ENCODE peak calls at places on chromosomes 2 and 18, in eight cellular contexts. Q, U, N, G, R, P, O and T are unnamed samples.

GRCh38 chr2:38739524-38739923 is 11.6 kb downstream of the SRSF7 start:
- DNase-seq in Q (no peak), U (no peak), N (no peak), G (no peak), R (no peak), P (no peak), O (no peak), T (no peak)

GRCh38 chr2:101063352-101063751 is 61.3 kb downstream of the RPL31 start:
- DNase-seq in Q (no peak), U (no peak), N (no peak), G (peak; percentile 61), R (no peak), P (no peak), O (no peak), T (no peak)

GRCh38 chr2:152924722-152925121 is 206.3 kb downstream of the ARL6IP6 start:
- DNase-seq in Q (peak; percentile 54), U (no peak), N (no peak), G (peak; percentile 1), R (no peak), P (no peak), O (no peak), T (no peak)

GRCh38 chr2:46439582-46439981 is 39.8 kb upstream of the TMEM247 start:
- DNase-seq in Q (no peak), U (no peak), N (no peak), G (no peak), R (no peak), P (no peak), O (no peak), T (no peak)

GRCh38 chr2:162734287-162734686 is 104.3 kb downstream of the KCNH7 start:
- DNase-seq in Q (no peak), U (no peak), N (no peak), G (no peak), R (no peak), P (no peak), O (no peak), T (no peak)

GRCh38 chr2:216971632-216972031 is 111.8 kb upstream of the TNP1 start:
- DNase-seq in Q (no peak), U (no peak), N (no peak), G (no peak), R (no peak), P (no peak), O (no peak), T (no peak)

GRCh38 chr18:36446059-36446458 is 148.5 kb downstream of the FHOD3 start:
- DNase-seq in Q (no peak), U (no peak), N (peak; percentile 33), G (peak; percentile 29), R (peak; percentile 77), P (no peak), O (no peak), T (no peak)

GRCh38 chr2:120733238-120733942 is 2.3 kb upstream of the GLI2 start:
- DNase-seq in Q (no peak), U (no peak), N (peak; percentile 33), G (no peak), R (no peak), P (no peak), O (no peak), T (no peak)

GRCh38 chr2:107986278-107987217 is at the start of gene SLC5A7:
- DNase-seq in Q (no peak), U (no peak), N (no peak), G (no peak), R (peak; percentile 18), P (no peak), O (no peak), T (no peak)

GRCh38 chr2:114426111-114426510 is 16.3 kb upstream of the DPP10 start:
- DNase-seq in Q (no peak), U (no peak), N (no peak), G (no peak), R (no peak), P (peak; percentile 26), O (no peak), T (no peak)

GRCh38 chr2:64417624-64418023 is 36.3 kb upstream of the LGALSL start:
- DNase-seq in Q (no peak), U (no peak), N (no peak), G (no peak), R (no peak), P (no peak), O (no peak), T (no peak)

GRCh38 chr2:110678457-110679336 is 834 bp upstream of the BUB1 start:
- DNase-seq in Q (peak; percentile 50), U (no peak), N (peak; percentile 17), G (peak; percentile 27), R (peak; percentile 30), P (no peak), O (no peak), T (no peak)

GRCh38 chr2:138395565-138396306 is 105.8 kb upstream of the SPOPL start:
- DNase-seq in Q (no peak), U (no peak), N (peak; percentile 42), G (peak; percentile 66), R (no peak), P (no peak), O (no peak), T (no peak)

GRCh38 chr2:111990375-111990774 is 64.7 kb upstream of the TMEM87B start:
- DNase-seq in Q (no peak), U (no peak), N (no peak), G (no peak), R (no peak), P (no peak), O (no peak), T (no peak)

GRCh38 chr18:78407456-78407823 is 572.2 kb upstream of the SALL3 start:
- DNase-seq in Q (no peak), U (no peak), N (no peak), G (no peak), R (no peak), P (no peak), O (no peak), T (no peak)

GRCh38 chr2:8882094-8882493 is 44.7 kb upstream of the KIDINS220 start:
- DNase-seq in Q (no peak), U (no peak), N (peak; percentile 26), G (no peak), R (peak; percentile 58), P (no peak), O (no peak), T (no peak)

GRCh38 chr18:27921904-27922541 is 254.9 kb downstream of the CDH2 start:
- DNase-seq in Q (no peak), U (no peak), N (peak; percentile 68), G (peak; percentile 97), R (peak; percentile 27), P (no peak), O (no peak), T (peak; percentile 37)
- H3K4me3 ChIP-seq in Q (no peak overlapping the region), U (no peak overlapping the region), N (no peak overlapping the region), G (no peak overlapping the region), R (no peak overlapping the region), P (no peak overlapping the region), O (no peak overlapping the region), T (no peak overlapping the region)

DNA sequence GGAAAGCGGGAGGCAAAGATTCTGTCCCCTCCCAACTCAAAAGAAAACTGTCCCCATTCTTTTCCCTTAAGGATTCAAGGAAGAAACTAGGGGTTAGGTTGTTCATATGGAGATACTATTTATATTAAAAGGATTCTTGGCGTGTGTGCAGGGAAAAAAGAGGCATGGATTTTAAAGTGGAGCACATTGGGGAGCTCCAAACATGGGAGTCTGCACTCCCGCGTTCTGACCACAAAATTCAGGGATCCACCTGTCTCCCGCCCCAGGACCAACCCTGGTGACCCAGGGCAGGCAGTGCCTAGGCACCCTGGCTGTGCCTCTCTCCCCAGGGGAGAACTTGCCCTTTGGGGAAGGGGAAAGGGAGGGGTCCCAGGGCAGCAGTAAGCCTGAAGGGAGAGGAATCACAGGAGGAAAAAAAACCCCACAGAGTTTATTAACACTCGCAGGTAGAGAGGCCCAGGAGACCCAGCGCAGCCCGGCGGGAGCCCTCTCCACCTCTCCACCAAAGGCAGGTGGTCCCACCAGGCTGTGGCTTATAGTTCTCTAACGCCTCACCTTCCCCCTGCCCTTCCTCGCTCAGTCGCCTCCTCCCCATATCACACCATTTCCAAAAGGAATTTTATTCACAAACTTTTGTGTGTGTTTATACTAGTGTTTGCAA is 2.2 kb downstream of the PTGR3 start:
- DNase-seq in Q (no peak), U (no peak), N (no peak), G (no peak), R (no peak), P (no peak), O (no peak), T (no peak)
- H3K4me3 ChIP-seq in Q (peak overlapping the region; percentile 96), U (peak overlapping the region; percentile 96), N (peak overlapping the region; percentile 90), G (peak overlapping the region; percentile 89), R (peak overlapping the region; percentile 97), P (peak overlapping the region; percentile 98), O (peak overlapping the region; percentile 87), T (peak overlapping the region; percentile 87)

GRCh38 chr2:127663566-127664064 is 11.7 kb downstream of the LIMS2 start:
- DNase-seq in Q (peak; percentile 18), U (no peak), N (no peak), G (no peak), R (no peak), P (no peak), O (no peak), T (no peak)
- H3K4me3 ChIP-seq in Q (peak overlapping the region; percentile 48), U (no peak overlapping the region), N (no peak overlapping the region), G (no peak overlapping the region), R (no peak overlapping the region), P (peak overlapping the region; percentile 70), O (peak overlapping the region; percentile 58), T (no peak overlapping the region)

GRCh38 chr2:176085861-176086771 is 2.4 kb upstream of the EVX2 start:
- DNase-seq in Q (no peak), U (no peak), N (peak; percentile 34), G (peak; percentile 25), R (peak; percentile 78), P (no peak), O (no peak), T (no peak)

GRCh38 chr2:176088937-176089842 is 3.3 kb upstream of the HOXD13 start:
- DNase-seq in Q (no peak), U (no peak), N (no peak), G (no peak), R (no peak), P (no peak), O (no peak), T (no peak)

GRCh38 chr2:176087330-176088047 is 3.7 kb upstream of the EVX2 start:
- DNase-seq in Q (no peak), U (no peak), N (no peak), G (no peak), R (no peak), P (no peak), O (no peak), T (no peak)

GRCh38 chr2:176089843-176090395 is 2.6 kb upstream of the HOXD13 start:
- DNase-seq in Q (no peak), U (no peak), N (no peak), G (no peak), R (no peak), P (no peak), O (no peak), T (no peak)

DNA sequence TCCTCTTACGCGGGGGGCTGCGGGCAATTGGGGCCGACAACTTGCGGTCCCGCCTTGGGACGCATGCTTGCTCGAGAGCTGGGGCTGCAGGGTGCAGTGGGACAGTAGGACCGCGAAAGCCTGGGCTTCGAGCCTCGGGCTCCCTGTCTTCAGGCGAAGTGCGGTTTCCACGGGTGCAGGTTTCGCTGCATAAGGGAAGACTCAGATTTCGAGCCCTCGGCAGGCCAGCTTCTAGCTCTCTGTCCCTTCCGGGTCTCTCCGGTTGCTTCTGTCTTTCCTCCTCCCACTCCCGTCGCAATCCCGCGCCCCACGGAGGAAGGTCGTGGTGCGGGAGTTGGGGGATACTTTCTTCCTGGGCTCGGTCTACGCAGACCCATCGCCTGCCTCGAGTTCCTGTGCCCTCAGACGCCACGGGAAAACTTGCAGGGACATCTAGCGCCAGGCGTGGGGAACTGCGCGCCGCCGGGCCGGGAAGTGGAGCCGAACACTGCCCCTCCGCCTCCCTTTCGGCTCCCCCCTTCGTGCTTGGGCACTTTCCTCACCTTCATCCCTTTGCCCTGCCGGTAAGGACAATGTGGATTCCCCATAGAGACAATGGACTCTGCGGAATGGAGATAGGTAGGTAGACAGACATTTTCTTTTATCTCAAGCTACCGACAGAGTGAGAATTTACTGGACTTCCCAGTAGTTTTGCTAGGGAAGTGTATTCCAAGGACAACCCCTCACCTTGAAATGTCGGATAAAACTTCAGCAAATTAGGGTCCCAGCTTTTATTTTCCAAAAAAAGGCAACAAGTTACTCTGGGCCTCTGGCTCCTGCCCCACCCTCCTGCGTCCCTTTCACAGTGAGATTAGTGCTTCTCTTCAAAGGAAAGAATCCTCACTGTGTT is 4.2 kb upstream of the HOXD13 start:
- DNase-seq in Q (peak; percentile 64), U (no peak), N (peak; percentile 23), G (peak; percentile 34), R (peak; percentile 77), P (no peak), O (peak; percentile 57), T (peak; percentile 79)
- H3K4me3 ChIP-seq in Q (peak overlapping the region; percentile 30), U (no peak overlapping the region), N (peak overlapping the region; percentile 31), G (no peak overlapping the region), R (peak overlapping the region; percentile 32), P (peak overlapping the region; percentile 53), O (peak overlapping the region; percentile 43), T (peak overlapping the region; percentile 13)